ENCODE peak calls at places on chromosome 18, in seven cellular contexts. W is HT1080; A is activated CD4-positive, alpha-beta T cell treated with anti-CD3 and anti-CD28 coated beads for 48 hours; K is ELF-1; F is NCI-H187; J is neural crest cell; V is mesendoderm. S is an unnamed sample.

GRCh38 chr18:5415035-5415434 is 119.5 kb upstream of the ZBTB14 start:
- DNase-seq in W (no peak), A (no peak), K (no peak), F (no peak), J (no peak), V (no peak), S (no peak)

GRCh38 chr18:72375628-72376027 is 168.5 kb downstream of the CBLN2 start:
- DNase-seq in W (peak), A (no peak), K (no peak), F (no peak), J (no peak), V (no peak), S (no peak)

GRCh38 chr18:7727381-7728076 is 160.4 kb downstream of the PTPRM start:
- DNase-seq in W (no peak), A (no peak), K (no peak), F (no peak), J (no peak), V (no peak), S (no peak)

GRCh38 chr18:24491882-24492281 is 31.4 kb downstream of the HRH4 start:
- DNase-seq in W (no peak), A (peak), K (peak), F (peak), J (no peak), V (peak), S (peak)

GRCh38 chr18:51390695-51391094 is 193.2 kb upstream of the MEX3C start:
- DNase-seq in W (peak), A (no peak), K (no peak), F (no peak), J (no peak), V (peak), S (no peak)

GRCh38 chr18:39345321-39345720 is 1779.7 kb upstream of the CELF4 start:
- DNase-seq in W (no peak), A (no peak), K (no peak), F (no peak), J (no peak), V (no peak), S (no peak)

GRCh38 chr18:48348739-48349138 is 60.4 kb downstream of the ZBTB7C start:
- DNase-seq in W (no peak), A (no peak), K (no peak), F (no peak), J (no peak), V (no peak), S (no peak)

GRCh38 chr18:54359233-54359632 is 1.5 kb downstream of the C18orf54 start:
- DNase-seq in W (no peak), A (no peak), K (no peak), F (no peak), J (no peak), V (no peak), S (no peak)

GRCh38 chr18:70907673-70908072 is 618.8 kb downstream of the SOCS6 start:
- DNase-seq in W (no peak), A (no peak), K (no peak), F (no peak), J (no peak), V (peak), S (no peak)

GRCh38 chr18:48819781-48820482 is 130.8 kb downstream of the SMAD7 start:
- DNase-seq in W (no peak), A (peak), K (no peak), F (no peak), J (no peak), V (no peak), S (no peak)

GRCh38 chr18:34048423-34048822 is 176.3 kb downstream of the NOL4 start:
- DNase-seq in W (no peak), A (no peak), K (no peak), F (no peak), J (no peak), V (peak), S (no peak)

GRCh38 chr18:12308386-12309100 is 502 bp downstream of the TUBB6 start:
- DNase-seq in W (peak), A (peak), K (peak), F (no peak), J (peak), V (peak), S (no peak)

GRCh38 chr18:8020133-8020846 is 453.2 kb downstream of the PTPRM start:
- DNase-seq in W (no peak), A (no peak), K (no peak), F (no peak), J (no peak), V (no peak), S (no peak)

GRCh38 chr18:3452750-3453539 is 3.0 kb downstream of the TGIF1 start:
- DNase-seq in W (peak), A (no peak), K (peak), F (no peak), J (no peak), V (no peak), S (no peak)

GRCh38 chr18:6406075-6406909 is 8.4 kb downstream of the L3MBTL4 start:
- DNase-seq in W (peak), A (no peak), K (no peak), F (no peak), J (no peak), V (peak), S (no peak)

GRCh38 chr18:26656944-26657536 is 108.7 kb upstream of the KCTD1 start:
- DNase-seq in W (peak), A (peak), K (peak), F (peak), J (peak), V (peak), S (peak)

GRCh38 chr18:364221-364620 is 96.4 kb upstream of the THOC1 start:
- DNase-seq in W (no peak), A (no peak), K (no peak), F (no peak), J (no peak), V (no peak), S (no peak)

GRCh38 chr18:35467624-35468016 is 30.1 kb downstream of the INO80C start:
- DNase-seq in W (no peak), A (no peak), K (no peak), F (no peak), J (no peak), V (no peak), S (no peak)

GRCh38 chr18:50633992-50634391 is 74.1 kb downstream of the MAPK4 start:
- DNase-seq in W (no peak), A (no peak), K (no peak), F (no peak), J (no peak), V (no peak), S (no peak)

GRCh38 chr18:12745095-12745820 is 42.4 kb downstream of the PSMG2 start:
- DNase-seq in W (no peak), A (no peak), K (no peak), F (no peak), J (no peak), V (no peak), S (no peak)

GRCh38 chr18:49716035-49716434 is 97.3 kb downstream of the ACAA2 start:
- DNase-seq in W (no peak), A (no peak), K (no peak), F (peak), J (no peak), V (no peak), S (no peak)